ENCODE peak calls at places on chromosomes 1 and 21, in six cellular contexts. F is PC-3, C is neural progenitor cell, N is HCT116, Z is GM23248, I is OCI-LY7. A is an unnamed sample.
A peak's percentile ranks its signal among the peaks of the same experiment; 100 is the strongest.

GRCh38 chr1:81876901-81877750 is 76.4 kb downstream of the ADGRL2 start:
- DNase-seq in Z (peak; percentile 75), N (no peak), C (no peak), I (no peak), F (no peak), A (peak; percentile 38)

GRCh38 chr1:241356519-241357365 is at the start of gene RGS7:
- DNase-seq in C (peak; percentile 86), N (no peak), F (no peak), Z (peak; percentile 62), I (no peak), A (peak; percentile 75)

GRCh38 chr21:42769183-42769819 is 110.0 kb downstream of the WDR4 start:
- DNase-seq in N (no peak), I (no peak), Z (no peak), F (no peak), C (no peak), A (no peak)

GRCh38 chr1:74570797-74571492 is 58.5 kb upstream of the LRRC53 start:
- DNase-seq in I (no peak), N (no peak), Z (no peak), C (peak; percentile 33), F (no peak), A (no peak)

GRCh38 chr1:230171337-230172015 is 104.4 kb downstream of the GALNT2 start:
- DNase-seq in C (no peak), Z (peak; percentile 79), F (peak; percentile 75), N (no peak), I (no peak), A (no peak)

GRCh38 chr1:231057410-231057809 is 17.4 kb upstream of the FAM89A start:
- DNase-seq in N (no peak), Z (no peak), I (no peak), F (peak; percentile 89), C (no peak), A (no peak)

GRCh38 chr1:99365121-99365520 is 100.8 kb downstream of the PLPPR4 start:
- DNase-seq in Z (no peak), F (no peak), N (no peak), I (no peak), C (no peak), A (no peak)

GRCh38 chr1:52158218-52158617 is 16.3 kb downstream of the ZFYVE9 start:
- DNase-seq in I (no peak), F (no peak), N (no peak), C (no peak), Z (no peak), A (no peak)

GRCh38 chr21:37677006-37677405 is 239.3 kb downstream of the KCNJ6 start:
- DNase-seq in N (no peak), I (no peak), Z (no peak), C (no peak), F (no peak), A (no peak)

GRCh38 chr1:27570383-27570755 is 33.6 kb downstream of the AHDC1 start:
- DNase-seq in N (no peak), Z (no peak), I (no peak), C (peak; percentile 49), F (no peak), A (no peak)

GRCh38 chr1:229003233-229004031 is 267.5 kb upstream of the RAB4A start:
- DNase-seq in Z (no peak), F (no peak), I (no peak), C (peak; percentile 65), N (no peak), A (peak; percentile 12)

GRCh38 chr1:65658122-65658521 is 134.6 kb upstream of the PDE4B start:
- DNase-seq in Z (peak; percentile 44), F (peak; percentile 14), I (no peak), C (no peak), N (no peak), A (no peak)

GRCh38 chr1:80218112-80218511 is 1211.6 kb upstream of the ADGRL4 start:
- DNase-seq in C (peak; percentile 59), N (peak; percentile 54), F (peak; percentile 77), Z (peak; percentile 49), I (peak; percentile 48), A (peak; percentile 80)

GRCh38 chr1:28200234-28200873 is 23.9 kb upstream of the PTAFR start:
- DNase-seq in F (no peak), Z (no peak), C (no peak), I (no peak), N (no peak), A (no peak)

GRCh38 chr1:41735139-41735538 is 183.6 kb downstream of the HIVEP3 start:
- DNase-seq in F (no peak), C (no peak), I (no peak), N (no peak), Z (no peak), A (no peak)

GRCh38 chr1:221608835-221609320 is 133.0 kb downstream of the DUSP10 start:
- DNase-seq in N (no peak), C (no peak), F (peak; percentile 91), Z (no peak), I (no peak), A (no peak)

GRCh38 chr1:78716186-78716585 is 66.6 kb downstream of the IFI44 start:
- DNase-seq in C (no peak), N (no peak), F (peak; percentile 13), Z (peak; percentile 51), I (no peak), A (no peak)

GRCh38 chr1:32771561-32772280 is 45.4 kb downstream of the YARS1 start:
- DNase-seq in F (no peak), Z (no peak), C (no peak), I (no peak), N (no peak), A (no peak)

GRCh38 chr1:232598133-232598532 is 31.8 kb downstream of the SIPA1L2 start:
- DNase-seq in N (no peak), Z (no peak), C (no peak), F (no peak), I (no peak), A (no peak)

GRCh38 chr1:110203021-110203661 is 7.0 kb upstream of the KCNC4 start:
- DNase-seq in I (peak; percentile 75), F (peak; percentile 94), C (peak; percentile 67), N (peak; percentile 55), Z (peak; percentile 68), A (peak; percentile 78)

GRCh38 chr1:179995576-179995975 is 41.0 kb downstream of the CEP350 start:
- DNase-seq in N (no peak), F (no peak), I (no peak), Z (no peak), C (no peak), A (no peak)

DNA sequence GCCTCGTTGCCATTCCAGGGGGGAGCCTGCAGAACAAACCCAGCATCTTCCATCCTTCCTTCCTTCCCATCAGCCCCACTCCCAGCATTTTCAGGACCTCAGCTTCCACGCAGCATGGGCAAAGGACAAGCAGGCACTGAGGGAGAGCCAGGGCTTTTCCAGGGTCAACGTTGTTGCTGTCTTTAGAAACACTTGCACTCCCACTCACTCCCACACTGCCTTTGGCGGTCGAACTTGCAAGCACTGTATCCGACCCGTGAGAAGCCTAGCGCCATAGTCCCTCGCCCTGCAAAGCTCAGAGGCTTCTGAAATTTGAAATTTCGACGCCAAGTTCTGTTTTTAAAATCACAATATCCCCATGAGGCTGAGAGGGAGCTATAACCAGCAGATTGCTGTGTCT is 47.4 kb downstream of the KCNAB2 start:
- DNase-seq in C (no peak), I (no peak), N (no peak), Z (no peak), F (no peak), A (no peak)
- H3K27ac ChIP-seq in C (no peak overlapping the region), I (no peak overlapping the region), N (no peak overlapping the region), Z (no peak overlapping the region), F (no peak overlapping the region), A (no peak overlapping the region)

DNA sequence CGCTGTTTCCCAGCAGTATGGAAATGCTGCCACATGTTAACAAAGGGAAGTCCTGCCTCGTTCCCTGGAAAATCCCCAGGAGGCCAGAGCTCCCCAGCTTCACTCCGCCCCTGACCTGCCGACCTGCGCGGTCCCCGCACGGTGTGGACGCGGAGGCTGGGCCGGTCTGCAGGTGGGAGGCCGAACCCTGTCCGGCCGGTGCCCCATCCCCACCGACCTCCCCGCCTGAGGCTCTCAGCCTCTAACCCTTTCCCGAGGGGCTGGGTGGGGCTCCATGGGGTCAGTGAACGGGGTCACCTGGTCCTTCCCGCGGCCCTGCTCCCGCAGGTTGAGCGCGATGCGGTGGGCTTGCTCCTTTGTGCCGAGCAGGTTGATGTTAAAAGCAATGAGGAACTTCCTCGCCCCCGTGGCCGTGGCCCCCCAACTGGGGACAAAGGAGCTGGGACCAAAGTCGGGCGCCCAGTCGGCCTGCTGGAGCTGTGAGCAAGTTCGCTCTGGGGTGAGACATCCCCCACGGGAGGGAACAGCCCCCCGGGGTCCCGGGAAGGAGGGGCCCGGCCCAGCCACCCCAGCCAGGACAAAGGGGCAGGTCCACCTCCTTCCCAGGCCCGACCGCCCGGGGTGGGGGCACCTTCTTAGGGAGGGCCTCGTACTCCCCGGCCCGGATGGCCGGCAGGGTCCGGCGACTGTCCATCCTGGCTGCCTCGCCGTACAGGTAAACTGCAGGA is 4.0 kb downstream of the FTCD start:
- DNase-seq in C (no peak), Z (no peak), N (no peak), F (no peak), I (no peak), A (no peak)
- TF ChIP-seq EZH2phosphoT487 in C (no peak), Z (no peak), N (no peak), F (no peak), I (no peak), A (no peak)

GRCh38 chr1:226991920-226992319 is 51.8 kb downstream of the COQ8A start:
- DNase-seq in F (no peak), Z (no peak), C (no peak), N (no peak), I (no peak), A (no peak)

GRCh38 chr1:226993676-226994356 is 53.7 kb downstream of the COQ8A start:
- DNase-seq in Z (no peak), N (no peak), C (peak; percentile 73), I (no peak), F (no peak), A (peak; percentile 26)

GRCh38 chr1:226995064-226995965 is 55.2 kb downstream of the COQ8A start:
- DNase-seq in I (no peak), Z (no peak), N (no peak), F (no peak), C (no peak), A (peak; percentile 25)

GRCh38 chr1:226995966-226996332 is 55.9 kb downstream of the COQ8A start:
- DNase-seq in Z (no peak), C (peak; percentile 57), N (no peak), F (no peak), I (no peak), A (no peak)

GRCh38 chr1:226994357-226995063 is 54.4 kb downstream of the COQ8A start:
- DNase-seq in N (no peak), C (peak; percentile 49), I (no peak), F (no peak), Z (no peak), A (no peak)
- H3K27ac ChIP-seq in N (no peak overlapping the region), C (peak overlapping the region; percentile 79), I (no peak overlapping the region), F (no peak overlapping the region), Z (no peak overlapping the region), A (peak overlapping the region; percentile 41)

GRCh38 chr1:38559180-38559874 is 300.2 kb downstream of the RRAGC start:
- DNase-seq in F (no peak), N (no peak), I (peak; percentile 7), C (no peak), Z (peak; percentile 10), A (peak; percentile 33)

GRCh38 chr1:38558055-38558454 is 301.5 kb downstream of the RRAGC start:
- DNase-seq in Z (no peak), I (no peak), F (no peak), N (no peak), C (peak; percentile 64), A (peak; percentile 63)

GRCh38 chr1:38561110-38561509 is 298.5 kb downstream of the RRAGC start:
- DNase-seq in N (no peak), Z (no peak), C (no peak), F (no peak), I (no peak), A (no peak)

GRCh38 chr1:38555594-38555993 is 304.0 kb downstream of the RRAGC start:
- DNase-seq in N (no peak), Z (no peak), C (no peak), I (no peak), F (no peak), A (no peak)

GRCh38 chr1:38558476-38559179 is 300.9 kb downstream of the RRAGC start:
- DNase-seq in C (peak; percentile 64), N (no peak), Z (no peak), F (no peak), I (no peak), A (peak; percentile 69)
- TF ChIP-seq EZH2phosphoT487 in C (no peak), N (no peak), Z (no peak), F (no peak), I (no peak), A (no peak)

A was measured in GM23338.